ENCODE peak calls at places on chromosome 15, in five cellular contexts. Q is posterior cingulate gyrus; A is activated CD8-positive, alpha-beta memory T cell treated with anti-CD3 and anti-CD28 coated beads, Interleukin-2, amount 50 U/mL, for 48 hours; T is NCI-H2227 treated with DMSO at 0.1 percent for 48 hours; U is HTR-8/SVneo. H is an unnamed sample.

GRCh38 chr15:101637038-101637437 is 15.1 kb downstream of the TM2D3 start:
- DNase-seq in Q (no peak), T (no peak), A (no peak), U (no peak), H (no peak)

GRCh38 chr15:50627351-50628055 is 59.1 kb downstream of the TRPM7 start:
- DNase-seq in A (no peak), T (no peak), U (no peak), Q (no peak), H (no peak)

GRCh38 chr15:50241684-50242450 is 23.7 kb downstream of the HDC start:
- DNase-seq in Q (no peak), U (no peak), T (no peak), A (no peak), H (no peak)

GRCh38 chr15:62212746-62213145 is 47.7 kb upstream of the C2CD4B start:
- DNase-seq in T (no peak), U (no peak), Q (no peak), A (no peak), H (no peak)

GRCh38 chr15:66196565-66196964 is 57.0 kb downstream of the MEGF11 start:
- DNase-seq in T (no peak), Q (no peak), A (no peak), U (no peak), H (no peak)

GRCh38 chr15:73923488-73924164 is 2.6 kb upstream of the LOXL1 start:
- DNase-seq in A (no peak), Q (no peak), T (no peak), U (no peak), H (no peak)

GRCh38 chr15:90044191-90044590 is 43.1 kb downstream of the ZNF710 start:
- DNase-seq in Q (no peak), A (no peak), T (no peak), U (no peak), H (no peak)

GRCh38 chr15:69082041-69082502 is 67.6 kb downstream of the NOX5 start:
- DNase-seq in Q (no peak), T (no peak), A (no peak), U (no peak), H (no peak)

GRCh38 chr15:57708047-57708446 is 1.5 kb downstream of the POLR2M start:
- DNase-seq in T (no peak), A (no peak), U (no peak), Q (no peak), H (no peak)

GRCh38 chr15:68364028-68364659 is 67.8 kb downstream of the ITGA11 start:
- DNase-seq in T (no peak), U (no peak), Q (peak; percentile 23), A (no peak), H (no peak)

GRCh38 chr15:31396881-31397560 is 70.4 kb downstream of the KLF13 start:
- DNase-seq in A (no peak), U (no peak), T (peak; percentile 5), Q (peak; percentile 43), H (peak; percentile 77)

GRCh38 chr15:34240537-34240936 is 15.7 kb downstream of the EMC4 start:
- DNase-seq in T (no peak), Q (no peak), U (no peak), A (no peak), H (no peak)

GRCh38 chr15:91866371-91866905 is 12.9 kb downstream of the SLCO3A1 start:
- DNase-seq in Q (no peak), U (no peak), A (no peak), T (no peak), H (no peak)

GRCh38 chr15:81334768-81335447 is 11.0 kb upstream of the STARD5 start:
- DNase-seq in T (no peak), Q (no peak), U (no peak), A (no peak), H (no peak)

H was measured in T1000.